ENCODE peak calls at places on chromosomes 1 and 21, in six cellular contexts. One of them, this sample, is unnamed.

GRCh38 chr1:38805036-38805435 is 54.5 kb downstream of the RRAGC start:
- DNase-seq in SK-N-SH: no peak
- DNase-seq in K562: no peak
- DNase-seq in H1: no peak
- DNase-seq in HCT116: no peak
- DNase-seq in GM12878: no peak
- DNase-seq in this sample: no peak

GRCh38 chr1:44212355-44213221 is 683 bp upstream of the DMAP1 start:
- DNase-seq in HCT116: no peak
- DNase-seq in K562: no peak
- DNase-seq in H1: no peak
- DNase-seq in SK-N-SH: no peak
- DNase-seq in GM12878: peak; percentile 7
- DNase-seq in this sample: no peak

GRCh38 chr1:201539561-201540404 is 856 bp downstream of the NAV1 start:
- DNase-seq in SK-N-SH: peak; percentile 77
- DNase-seq in H1: peak; percentile 71
- DNase-seq in HCT116: no peak
- DNase-seq in GM12878: no peak
- DNase-seq in K562: peak; percentile 44
- DNase-seq in this sample: no peak

GRCh38 chr1:111032295-111032897 is 68.7 kb upstream of the LRIF1 start:
- DNase-seq in HCT116: peak; percentile 18
- DNase-seq in GM12878: no peak
- DNase-seq in SK-N-SH: peak; percentile 27
- DNase-seq in K562: peak; percentile 45
- DNase-seq in H1: no peak
- DNase-seq in this sample: peak; percentile 68

GRCh38 chr1:57949168-57949567 is 525.3 kb upstream of the DAB1 start:
- DNase-seq in K562: no peak
- DNase-seq in HCT116: no peak
- DNase-seq in H1: no peak
- DNase-seq in GM12878: no peak
- DNase-seq in SK-N-SH: no peak
- DNase-seq in this sample: no peak

GRCh38 chr1:210233216-210233494 is 559 bp downstream of the SERTAD4 start:
- DNase-seq in GM12878: no peak
- DNase-seq in SK-N-SH: peak; percentile 72
- DNase-seq in HCT116: no peak
- DNase-seq in H1: peak; percentile 69
- DNase-seq in K562: no peak
- DNase-seq in this sample: no peak

GRCh38 chr1:93605812-93606512 is 75.7 kb downstream of the BCAR3 start:
- DNase-seq in GM12878: no peak
- DNase-seq in H1: no peak
- DNase-seq in K562: no peak
- DNase-seq in HCT116: no peak
- DNase-seq in SK-N-SH: no peak
- DNase-seq in this sample: no peak

GRCh38 chr1:244046907-244047738 is 4.0 kb upstream of the ZBTB18 start:
- DNase-seq in HCT116: no peak
- DNase-seq in SK-N-SH: no peak
- DNase-seq in GM12878: peak; percentile 45
- DNase-seq in K562: no peak
- DNase-seq in H1: no peak
- DNase-seq in this sample: no peak

GRCh38 chr1:29391362-29391880 is 155.1 kb downstream of the PTPRU start:
- DNase-seq in GM12878: no peak
- DNase-seq in HCT116: no peak
- DNase-seq in K562: no peak
- DNase-seq in SK-N-SH: no peak
- DNase-seq in H1: peak; percentile 34
- DNase-seq in this sample: no peak

GRCh38 chr1:82161651-82162238 is 361.0 kb downstream of the ADGRL2 start:
- DNase-seq in SK-N-SH: no peak
- DNase-seq in H1: no peak
- DNase-seq in HCT116: no peak
- DNase-seq in GM12878: no peak
- DNase-seq in K562: no peak
- DNase-seq in this sample: no peak

GRCh38 chr21:26572026-26572425 is 1.1 kb downstream of the CYYR1 start:
- DNase-seq in K562: no peak
- DNase-seq in H1: no peak
- DNase-seq in GM12878: no peak
- DNase-seq in SK-N-SH: no peak
- DNase-seq in HCT116: no peak
- DNase-seq in this sample: no peak

GRCh38 chr1:3863231-3863935 is 6.1 kb downstream of the DFFB start:
- DNase-seq in GM12878: no peak
- DNase-seq in SK-N-SH: no peak
- DNase-seq in H1: no peak
- DNase-seq in HCT116: no peak
- DNase-seq in K562: no peak
- DNase-seq in this sample: no peak

GRCh38 chr1:115183711-115184259 is 94.5 kb upstream of the TSPAN2 start:
- DNase-seq in SK-N-SH: no peak
- DNase-seq in H1: no peak
- DNase-seq in GM12878: no peak
- DNase-seq in K562: no peak
- DNase-seq in HCT116: no peak
- DNase-seq in this sample: no peak

GRCh38 chr1:218588555-218589172 is 243.5 kb downstream of the TGFB2 start:
- DNase-seq in SK-N-SH: no peak
- DNase-seq in K562: no peak
- DNase-seq in GM12878: no peak
- DNase-seq in H1: no peak
- DNase-seq in HCT116: no peak
- DNase-seq in this sample: no peak

GRCh38 chr1:17437260-17438175 is 2.0 kb downstream of the RCC2 start:
- DNase-seq in SK-N-SH: peak; percentile 96
- DNase-seq in H1: peak; percentile 70
- DNase-seq in HCT116: no peak
- DNase-seq in K562: peak; percentile 93
- DNase-seq in GM12878: no peak
- DNase-seq in this sample: peak; percentile 60

GRCh38 chr1:3893190-3893589 is 6.9 kb downstream of the C1orf174 start:
- DNase-seq in H1: no peak
- DNase-seq in K562: no peak
- DNase-seq in HCT116: no peak
- DNase-seq in GM12878: no peak
- DNase-seq in SK-N-SH: no peak
- DNase-seq in this sample: no peak

GRCh38 chr1:230916607-230917283 is 48.4 kb upstream of the C1orf198 start:
- DNase-seq in K562: peak; percentile 46
- DNase-seq in GM12878: no peak
- DNase-seq in SK-N-SH: no peak
- DNase-seq in H1: no peak
- DNase-seq in HCT116: no peak
- DNase-seq in this sample: no peak

GRCh38 chr1:7930547-7931445 is 9.8 kb downstream of the TNFRSF9 start:
- DNase-seq in GM12878: no peak
- DNase-seq in K562: no peak
- DNase-seq in HCT116: no peak
- DNase-seq in SK-N-SH: no peak
- DNase-seq in H1: no peak
- DNase-seq in this sample: no peak

GRCh38 chr1:115830963-115831362 is 10.0 kb downstream of the NHLH2 start:
- DNase-seq in H1: no peak
- DNase-seq in HCT116: no peak
- DNase-seq in K562: no peak
- DNase-seq in GM12878: no peak
- DNase-seq in SK-N-SH: no peak
- DNase-seq in this sample: no peak

GRCh38 chr1:116574581-116575291 is 3.9 kb upstream of the CD58 start:
- DNase-seq in K562: peak; percentile 85
- DNase-seq in SK-N-SH: peak; percentile 81
- DNase-seq in H1: no peak
- DNase-seq in HCT116: peak; percentile 36
- DNase-seq in GM12878: no peak
- DNase-seq in this sample: peak; percentile 43

GRCh38 chr1:202187697-202188407 is 5.7 kb upstream of the LGR6 start:
- DNase-seq in H1: no peak
- DNase-seq in HCT116: no peak
- DNase-seq in K562: no peak
- DNase-seq in SK-N-SH: no peak
- DNase-seq in GM12878: no peak
- DNase-seq in this sample: no peak

GRCh38 chr21:42019101-42019605 is 9.0 kb upstream of the ZBTB21 start:
- DNase-seq in H1: no peak
- DNase-seq in GM12878: no peak
- DNase-seq in SK-N-SH: no peak
- DNase-seq in K562: no peak
- DNase-seq in HCT116: no peak
- DNase-seq in this sample: no peak

GRCh38 chr1:52156460-52156859 is 14.6 kb downstream of the ZFYVE9 start:
- DNase-seq in SK-N-SH: no peak
- DNase-seq in K562: no peak
- DNase-seq in GM12878: no peak
- DNase-seq in HCT116: no peak
- DNase-seq in H1: no peak
- DNase-seq in this sample: no peak

GRCh38 chr1:224381880-224382548 is 25.3 kb downstream of the CNIH4 start:
- DNase-seq in SK-N-SH: no peak
- DNase-seq in GM12878: no peak
- DNase-seq in H1: no peak
- DNase-seq in HCT116: no peak
- DNase-seq in K562: no peak
- DNase-seq in this sample: no peak

GRCh38 chr1:169108897-169109560 is 2.5 kb downstream of the ATP1B1 start:
- DNase-seq in SK-N-SH: peak; percentile 60
- DNase-seq in K562: no peak
- DNase-seq in H1: no peak
- DNase-seq in GM12878: no peak
- DNase-seq in HCT116: no peak
- DNase-seq in this sample: peak; percentile 66

GRCh38 chr1:169111472-169111871 is 5.0 kb downstream of the ATP1B1 start:
- DNase-seq in HCT116: no peak
- DNase-seq in H1: no peak
- DNase-seq in GM12878: no peak
- DNase-seq in SK-N-SH: no peak
- DNase-seq in K562: no peak
- DNase-seq in this sample: no peak

GRCh38 chr1:169110691-169111447 is 4.4 kb downstream of the ATP1B1 start:
- DNase-seq in GM12878: no peak
- DNase-seq in K562: no peak
- DNase-seq in H1: no peak
- DNase-seq in HCT116: no peak
- DNase-seq in SK-N-SH: peak; percentile 38
- DNase-seq in this sample: no peak

GRCh38 chr1:169110265-169110664 is 3.8 kb downstream of the ATP1B1 start:
- DNase-seq in H1: no peak
- DNase-seq in SK-N-SH: no peak
- DNase-seq in HCT116: no peak
- DNase-seq in GM12878: no peak
- DNase-seq in K562: no peak
- DNase-seq in this sample: no peak

GRCh38 chr1:169109561-169110134 is 3.2 kb downstream of the ATP1B1 start:
- DNase-seq in SK-N-SH: peak; percentile 70
- DNase-seq in H1: no peak
- DNase-seq in HCT116: peak; percentile 88
- DNase-seq in GM12878: no peak
- DNase-seq in K562: no peak
- DNase-seq in this sample: peak; percentile 88
- TF ChIP-seq JUND in SK-N-SH: no peak
- TF ChIP-seq JUND in H1: no peak
- TF ChIP-seq JUND in HCT116: peak; percentile 31
- TF ChIP-seq JUND in GM12878: no peak
- TF ChIP-seq JUND in K562: no peak
- TF ChIP-seq JUND in this sample: no peak

DNA sequence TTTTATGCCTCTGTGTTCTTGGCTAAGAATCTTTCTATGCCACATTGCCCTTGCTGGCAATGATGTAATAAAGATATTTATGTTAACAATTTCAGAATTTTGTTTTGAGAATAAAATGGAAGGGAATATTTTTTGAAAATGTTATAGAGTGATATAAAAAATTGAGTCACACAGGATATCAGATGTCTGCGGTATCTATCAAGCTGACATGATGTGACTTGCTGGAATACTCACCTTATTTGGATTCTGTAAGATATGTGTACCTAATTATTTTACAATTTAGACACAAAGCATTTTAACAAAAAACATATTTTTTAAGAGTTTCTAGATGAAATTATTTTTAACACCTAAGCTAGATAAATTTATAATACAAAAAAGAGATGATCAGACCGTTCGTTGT is 660.0 kb upstream of the B3GALT2 start:
- DNase-seq in GM12878: no peak
- DNase-seq in H1: no peak
- DNase-seq in K562: no peak
- DNase-seq in SK-N-SH: no peak
- DNase-seq in HCT116: no peak
- DNase-seq in this sample: no peak
- TF ChIP-seq JUND in GM12878: no peak
- TF ChIP-seq JUND in H1: no peak
- TF ChIP-seq JUND in K562: no peak
- TF ChIP-seq JUND in SK-N-SH: no peak
- TF ChIP-seq JUND in HCT116: no peak
- TF ChIP-seq JUND in this sample: no peak

GRCh38 chr1:177432897-177433296 is 262.1 kb downstream of the BRINP2 start:
- DNase-seq in HCT116: no peak
- DNase-seq in H1: no peak
- DNase-seq in K562: no peak
- DNase-seq in GM12878: no peak
- DNase-seq in SK-N-SH: peak; percentile 12
- DNase-seq in this sample: no peak
- TF ChIP-seq JUND in HCT116: no peak
- TF ChIP-seq JUND in H1: no peak
- TF ChIP-seq JUND in K562: no peak
- TF ChIP-seq JUND in GM12878: no peak
- TF ChIP-seq JUND in SK-N-SH: no peak
- TF ChIP-seq JUND in this sample: no peak

GRCh38 chr1:78303620-78304019 is 187.2 kb upstream of the PTGFR start:
- DNase-seq in HCT116: no peak
- DNase-seq in GM12878: no peak
- DNase-seq in K562: no peak
- DNase-seq in SK-N-SH: no peak
- DNase-seq in H1: no peak
- DNase-seq in this sample: no peak
- TF ChIP-seq JUND in HCT116: no peak
- TF ChIP-seq JUND in GM12878: no peak
- TF ChIP-seq JUND in K562: no peak
- TF ChIP-seq JUND in SK-N-SH: peak; percentile 76
- TF ChIP-seq JUND in H1: no peak
- TF ChIP-seq JUND in this sample: no peak

GRCh38 chr21:44353200-44353970 is at the start of gene TRPM2:
- DNase-seq in HCT116: no peak
- DNase-seq in GM12878: no peak
- DNase-seq in K562: no peak
- DNase-seq in H1: no peak
- DNase-seq in SK-N-SH: no peak
- DNase-seq in this sample: no peak
- TF ChIP-seq JUND in HCT116: no peak
- TF ChIP-seq JUND in GM12878: no peak
- TF ChIP-seq JUND in K562: no peak
- TF ChIP-seq JUND in H1: no peak
- TF ChIP-seq JUND in SK-N-SH: no peak
- TF ChIP-seq JUND in this sample: no peak

This sample was measured in T47D.